ENCODE peak calls at places on chromosomes 11 and 22, in seven cellular contexts. P is adrenal gland, G is neural progenitor cell, R is right lobe of liver, U is colonic mucosa, X is spleen, O is ascending aorta. I is an unnamed sample. For H3K9me3 and H3K4me1, the result is how much of the 10 kb centered on the place peaks cover.

GRCh38 chr11:128284634-128285033 is 302.7 kb downstream of the ETS1 start:
- DNase-seq in P (no peak), O (no peak), G (no peak), U (no peak), X (no peak), R (no peak), I (no peak)

GRCh38 chr11:114285599-114285998 is 10.6 kb upstream of the NNMT start:
- DNase-seq in X (no peak), G (no peak), R (no peak), O (no peak), U (no peak), P (no peak), I (no peak)

GRCh38 chr11:94771390-94771789 is 3.2 kb downstream of the AMOTL1 start:
- DNase-seq in P (no peak), U (no peak), X (no peak), R (no peak), G (no peak), O (no peak), I (no peak)

GRCh38 chr11:12244156-12244555 is 133.2 kb upstream of the PARVA start:
- DNase-seq in U (no peak), P (no peak), R (no peak), X (no peak), G (no peak), O (no peak), I (no peak)

GRCh38 chr11:12112731-12113130 is 2.3 kb downstream of the MICAL2 start:
- DNase-seq in O (no peak), P (no peak), R (no peak), X (no peak), G (no peak), U (no peak), I (no peak)

GRCh38 chr11:43806976-43807375 is 73.7 kb upstream of the ALKBH3 start:
- DNase-seq in O (no peak), G (no peak), X (no peak), U (no peak), R (no peak), P (no peak), I (no peak)

GRCh38 chr11:116086426-116086825 is 582.2 kb upstream of the CADM1 start:
- DNase-seq in U (no peak), P (no peak), X (no peak), R (no peak), O (no peak), G (no peak), I (no peak)

GRCh38 chr11:3022982-3023381 is 30.9 kb upstream of the NAP1L4 start:
- DNase-seq in X (no peak), O (no peak), U (no peak), R (no peak), G (no peak), P (no peak), I (no peak)

GRCh38 chr11:2575611-2576051 is 124.2 kb downstream of the KCNQ1OT1 start:
- DNase-seq in R (peak), G (no peak), O (peak), X (peak), P (peak), U (peak), I (peak)

GRCh38 chr11:131253142-131253884 is 117.1 kb upstream of the NTM start:
- DNase-seq in U (no peak), R (no peak), P (no peak), G (peak), O (no peak), X (no peak), I (no peak)

GRCh38 chr22:33722817-33723216 is 197.5 kb downstream of the LARGE1 start:
- DNase-seq in G (peak), U (no peak), O (no peak), X (no peak), P (no peak), R (no peak), I (no peak)
- H3K9me3 ChIP-seq in G (under half), U (under half), O (under half), X (under half), P (under half), R (under half), I (under half)

GRCh38 chr11:133176748-133177147 is 355.6 kb downstream of the OPCML start:
- DNase-seq in X (no peak), G (no peak), O (no peak), U (no peak), R (no peak), P (no peak), I (no peak)

GRCh38 chr11:133172349-133172748 is 360.0 kb downstream of the OPCML start:
- DNase-seq in R (no peak), P (no peak), G (no peak), U (no peak), O (no peak), X (no peak), I (no peak)

GRCh38 chr11:133171374-133171773 is 360.9 kb downstream of the OPCML start:
- DNase-seq in X (no peak), O (no peak), U (no peak), G (no peak), P (no peak), R (no peak), I (no peak)

GRCh38 chr11:133174013-133174412 is 358.3 kb downstream of the OPCML start:
- DNase-seq in O (no peak), R (no peak), X (no peak), G (no peak), P (no peak), U (no peak), I (no peak)

DNA sequence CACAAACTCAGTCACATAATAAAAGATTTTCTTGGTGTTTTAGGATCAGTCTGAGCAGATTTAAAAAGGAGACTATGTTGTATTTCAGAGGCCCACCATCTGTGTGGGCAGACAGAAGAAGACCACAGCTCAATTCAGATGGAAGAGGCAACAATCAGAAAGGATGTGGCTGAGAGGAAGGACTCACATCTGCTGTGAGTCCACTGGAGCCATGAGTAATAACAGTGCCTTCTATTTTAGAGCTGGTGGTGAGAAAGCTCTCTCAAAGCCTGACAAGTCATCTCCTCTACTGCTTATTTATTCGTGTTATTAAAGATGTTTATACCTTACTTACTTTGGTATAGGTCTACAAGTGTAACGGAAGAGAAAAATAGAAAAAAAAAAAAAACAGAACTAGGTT is 357.2 kb downstream of the OPCML start:
- DNase-seq in X (no peak), R (no peak), O (no peak), U (no peak), P (no peak), G (no peak), I (no peak)
- H3K4me1 ChIP-seq in X (under half), R (under half), O (under half), U (under half), P (under half), G (under half), I (under half)

GRCh38 chr22:41966607-41967240 is 2.5 kb upstream of the SEPTIN3 start:
- DNase-seq in P (peak), G (peak), R (no peak), X (no peak), O (no peak), U (peak), I (no peak)
- TF ChIP-seq CTCF in P (peak), G (peak), R (peak), X (peak), O (peak), U (peak), I (peak)

DNA sequence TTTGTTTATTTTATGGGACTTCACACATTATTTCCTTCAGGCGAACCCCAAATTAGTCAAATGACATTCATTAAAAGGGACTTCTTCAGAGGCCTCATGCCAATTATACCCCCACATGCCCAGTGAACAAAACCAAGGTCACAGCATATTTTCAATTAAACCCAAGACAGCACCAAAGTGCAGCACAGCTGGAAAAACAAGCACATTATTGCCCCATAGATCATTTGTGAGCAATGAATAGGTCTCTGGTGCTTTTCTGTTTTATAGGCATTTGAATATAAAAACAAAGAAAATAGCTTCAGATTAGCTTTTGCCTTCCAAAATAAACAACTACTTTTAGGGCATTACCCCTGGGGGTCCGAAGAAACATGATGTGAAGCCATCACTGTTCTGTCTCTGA is 1319.9 kb downstream of the LRRC4C start:
- DNase-seq in X (no peak), U (no peak), R (no peak), P (no peak), O (no peak), G (no peak), I (no peak)
- H3K9me3 ChIP-seq in X (under half), U (under half), R (under half), P (under half), O (under half), G (under half), I (under half)

GRCh38 chr11:47186076-47186936 is at the start of gene PACSIN3:
- DNase-seq in R (peak), X (peak), U (peak), O (no peak), P (no peak), G (peak), I (peak)
- H3K4me1 ChIP-seq in R (under half), X (under half), U (under half), O (under half), P (under half), G (under half), I (under half)

GRCh38 chr11:93614111-93614784 is 47.2 kb upstream of the CEP295 start:
- DNase-seq in R (no peak), U (no peak), X (no peak), O (no peak), P (no peak), G (peak), I (no peak)
- TF ChIP-seq CTCF in R (no peak), U (no peak), X (no peak), O (no peak), P (no peak), G (peak), I (no peak)

GRCh38 chr22:49865156-49865555 is 11.5 kb downstream of the ZBED4 start:
- DNase-seq in P (no peak), R (no peak), U (no peak), O (no peak), X (peak), G (no peak), I (no peak)
- H3K9me3 ChIP-seq in P (under half), R (under half), U (under half), O (under half), X (under half), G (under half), I (under half)

DNA sequence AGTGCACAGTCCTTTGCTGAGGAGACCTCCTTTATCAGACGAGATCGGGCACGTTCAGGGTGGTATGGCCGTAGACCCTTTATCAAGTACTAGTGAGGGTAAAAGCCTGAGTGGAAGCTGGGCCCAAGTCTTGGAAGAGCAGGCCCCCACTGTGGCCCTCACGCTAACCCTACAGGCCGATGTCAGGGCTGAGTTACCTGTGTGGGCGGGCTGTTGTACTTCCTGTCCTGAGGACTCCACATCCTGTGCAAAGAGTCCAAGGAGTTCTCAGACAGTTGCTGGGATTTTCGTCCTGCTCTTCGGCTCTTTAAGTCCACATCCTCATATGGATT is 34.9 kb downstream of the RPL27A start:
- DNase-seq in G (no peak), X (no peak), R (no peak), O (no peak), P (no peak), U (no peak), I (no peak)
- H3K4me1 ChIP-seq in G (under half), X (under half), R (under half), O (half or more), P (half or more), U (under half), I (half or more)